ENCODE peak calls at places on chromosomes 2 and 18, in five cellular contexts. One of them, this sample, is unnamed.

GRCh38 chr2:66845307-66845706 is 410.4 kb downstream of the MEIS1 start:
- DNase-seq in Calu3: no peak
- DNase-seq in stimulated activated CD4-positive, alpha-beta T cell treated with anti-CD3 and anti-CD28 coated beads, Interleukin-12 subunit alpha, Interleukin-12 subunit beta, amount 100 ng/mL, for 24 hours: no peak
- DNase-seq in AG09319: no peak
- DNase-seq in frontal cortex: no peak
- DNase-seq in this sample: peak; percentile 85

GRCh38 chr2:172204762-172205161 is 102.1 kb upstream of the DLX2 start:
- DNase-seq in Calu3: no peak
- DNase-seq in stimulated activated CD4-positive, alpha-beta T cell treated with anti-CD3 and anti-CD28 coated beads, Interleukin-12 subunit alpha, Interleukin-12 subunit beta, amount 100 ng/mL, for 24 hours: no peak
- DNase-seq in AG09319: no peak
- DNase-seq in frontal cortex: no peak
- DNase-seq in this sample: no peak

GRCh38 chr2:23540804-23541360 is 155.9 kb downstream of the KLHL29 start:
- DNase-seq in Calu3: no peak
- DNase-seq in stimulated activated CD4-positive, alpha-beta T cell treated with anti-CD3 and anti-CD28 coated beads, Interleukin-12 subunit alpha, Interleukin-12 subunit beta, amount 100 ng/mL, for 24 hours: no peak
- DNase-seq in AG09319: no peak
- DNase-seq in frontal cortex: no peak
- DNase-seq in this sample: no peak

GRCh38 chr2:19933351-19933981 is 31.7 kb upstream of the TTC32 start:
- DNase-seq in Calu3: peak; percentile 32
- DNase-seq in stimulated activated CD4-positive, alpha-beta T cell treated with anti-CD3 and anti-CD28 coated beads, Interleukin-12 subunit alpha, Interleukin-12 subunit beta, amount 100 ng/mL, for 24 hours: no peak
- DNase-seq in AG09319: no peak
- DNase-seq in frontal cortex: no peak
- DNase-seq in this sample: peak; percentile 75

GRCh38 chr2:112332123-112332696 is 56.8 kb downstream of the ZC3H6 start:
- DNase-seq in Calu3: no peak
- DNase-seq in stimulated activated CD4-positive, alpha-beta T cell treated with anti-CD3 and anti-CD28 coated beads, Interleukin-12 subunit alpha, Interleukin-12 subunit beta, amount 100 ng/mL, for 24 hours: no peak
- DNase-seq in AG09319: no peak
- DNase-seq in frontal cortex: no peak
- DNase-seq in this sample: no peak

GRCh38 chr2:46967990-46968647 is 52.5 kb upstream of the MCFD2 start:
- DNase-seq in Calu3: peak; percentile 80
- DNase-seq in stimulated activated CD4-positive, alpha-beta T cell treated with anti-CD3 and anti-CD28 coated beads, Interleukin-12 subunit alpha, Interleukin-12 subunit beta, amount 100 ng/mL, for 24 hours: no peak
- DNase-seq in AG09319: peak; percentile 90
- DNase-seq in frontal cortex: no peak
- DNase-seq in this sample: peak; percentile 57

GRCh38 chr2:101983928-101984327 is 7.8 kb upstream of the IL1R2 start:
- DNase-seq in Calu3: no peak
- DNase-seq in stimulated activated CD4-positive, alpha-beta T cell treated with anti-CD3 and anti-CD28 coated beads, Interleukin-12 subunit alpha, Interleukin-12 subunit beta, amount 100 ng/mL, for 24 hours: no peak
- DNase-seq in AG09319: no peak
- DNase-seq in frontal cortex: peak; percentile 19
- DNase-seq in this sample: peak; percentile 22

GRCh38 chr2:137964066-137964858 is at the start of gene HNMT:
- DNase-seq in Calu3: peak; percentile 60
- DNase-seq in stimulated activated CD4-positive, alpha-beta T cell treated with anti-CD3 and anti-CD28 coated beads, Interleukin-12 subunit alpha, Interleukin-12 subunit beta, amount 100 ng/mL, for 24 hours: no peak
- DNase-seq in AG09319: peak; percentile 25
- DNase-seq in frontal cortex: no peak
- DNase-seq in this sample: peak; percentile 17

GRCh38 chr2:20231632-20232031 is 6.7 kb upstream of the SDC1 start:
- DNase-seq in Calu3: peak; percentile 93
- DNase-seq in stimulated activated CD4-positive, alpha-beta T cell treated with anti-CD3 and anti-CD28 coated beads, Interleukin-12 subunit alpha, Interleukin-12 subunit beta, amount 100 ng/mL, for 24 hours: no peak
- DNase-seq in AG09319: no peak
- DNase-seq in frontal cortex: no peak
- DNase-seq in this sample: no peak

GRCh38 chr2:119701352-119701751 is 22.4 kb downstream of the TMEM177 start:
- DNase-seq in Calu3: no peak
- DNase-seq in stimulated activated CD4-positive, alpha-beta T cell treated with anti-CD3 and anti-CD28 coated beads, Interleukin-12 subunit alpha, Interleukin-12 subunit beta, amount 100 ng/mL, for 24 hours: no peak
- DNase-seq in AG09319: no peak
- DNase-seq in frontal cortex: no peak
- DNase-seq in this sample: no peak

GRCh38 chr18:3192286-3192685 is 27.5 kb downstream of the MYOM1 start:
- DNase-seq in Calu3: no peak
- DNase-seq in stimulated activated CD4-positive, alpha-beta T cell treated with anti-CD3 and anti-CD28 coated beads, Interleukin-12 subunit alpha, Interleukin-12 subunit beta, amount 100 ng/mL, for 24 hours: no peak
- DNase-seq in AG09319: no peak
- DNase-seq in frontal cortex: no peak
- DNase-seq in this sample: no peak

GRCh38 chr2:66433945-66434678 is 813 bp upstream of the MEIS1 start:
- DNase-seq in Calu3: peak; percentile 66
- DNase-seq in stimulated activated CD4-positive, alpha-beta T cell treated with anti-CD3 and anti-CD28 coated beads, Interleukin-12 subunit alpha, Interleukin-12 subunit beta, amount 100 ng/mL, for 24 hours: no peak
- DNase-seq in AG09319: peak; percentile 47
- DNase-seq in frontal cortex: no peak
- DNase-seq in this sample: peak; percentile 83

GRCh38 chr18:59743561-59743960 is 46.3 kb upstream of the CCBE1 start:
- DNase-seq in Calu3: no peak
- DNase-seq in stimulated activated CD4-positive, alpha-beta T cell treated with anti-CD3 and anti-CD28 coated beads, Interleukin-12 subunit alpha, Interleukin-12 subunit beta, amount 100 ng/mL, for 24 hours: no peak
- DNase-seq in AG09319: no peak
- DNase-seq in frontal cortex: no peak
- DNase-seq in this sample: no peak

GRCh38 chr2:149585317-149585885 is 2.2 kb downstream of the MMADHC start:
- DNase-seq in Calu3: no peak
- DNase-seq in stimulated activated CD4-positive, alpha-beta T cell treated with anti-CD3 and anti-CD28 coated beads, Interleukin-12 subunit alpha, Interleukin-12 subunit beta, amount 100 ng/mL, for 24 hours: no peak
- DNase-seq in AG09319: no peak
- DNase-seq in frontal cortex: no peak
- DNase-seq in this sample: no peak

GRCh38 chr2:8447610-8448221 is 234.1 kb upstream of the ID2 start:
- DNase-seq in Calu3: no peak
- DNase-seq in stimulated activated CD4-positive, alpha-beta T cell treated with anti-CD3 and anti-CD28 coated beads, Interleukin-12 subunit alpha, Interleukin-12 subunit beta, amount 100 ng/mL, for 24 hours: no peak
- DNase-seq in AG09319: no peak
- DNase-seq in frontal cortex: no peak
- DNase-seq in this sample: no peak

GRCh38 chr2:177449159-177449558 is 56.6 kb downstream of the AGPS start:
- DNase-seq in Calu3: no peak
- DNase-seq in stimulated activated CD4-positive, alpha-beta T cell treated with anti-CD3 and anti-CD28 coated beads, Interleukin-12 subunit alpha, Interleukin-12 subunit beta, amount 100 ng/mL, for 24 hours: no peak
- DNase-seq in AG09319: no peak
- DNase-seq in frontal cortex: no peak
- DNase-seq in this sample: no peak

GRCh38 chr18:34600118-34600517 is 110.0 kb upstream of the DTNA start:
- DNase-seq in Calu3: no peak
- DNase-seq in stimulated activated CD4-positive, alpha-beta T cell treated with anti-CD3 and anti-CD28 coated beads, Interleukin-12 subunit alpha, Interleukin-12 subunit beta, amount 100 ng/mL, for 24 hours: no peak
- DNase-seq in AG09319: no peak
- DNase-seq in frontal cortex: no peak
- DNase-seq in this sample: no peak

GRCh38 chr2:241300000-241300399 is 15.5 kb downstream of the HDLBP start:
- DNase-seq in Calu3: no peak
- DNase-seq in stimulated activated CD4-positive, alpha-beta T cell treated with anti-CD3 and anti-CD28 coated beads, Interleukin-12 subunit alpha, Interleukin-12 subunit beta, amount 100 ng/mL, for 24 hours: no peak
- DNase-seq in AG09319: no peak
- DNase-seq in frontal cortex: no peak
- DNase-seq in this sample: no peak

GRCh38 chr18:27808678-27809077 is 368.3 kb downstream of the CDH2 start:
- DNase-seq in Calu3: no peak
- DNase-seq in stimulated activated CD4-positive, alpha-beta T cell treated with anti-CD3 and anti-CD28 coated beads, Interleukin-12 subunit alpha, Interleukin-12 subunit beta, amount 100 ng/mL, for 24 hours: no peak
- DNase-seq in AG09319: no peak
- DNase-seq in frontal cortex: no peak
- DNase-seq in this sample: no peak

GRCh38 chr18:12628706-12629702 is 28.9 kb downstream of the SPIRE1 start:
- DNase-seq in Calu3: no peak
- DNase-seq in stimulated activated CD4-positive, alpha-beta T cell treated with anti-CD3 and anti-CD28 coated beads, Interleukin-12 subunit alpha, Interleukin-12 subunit beta, amount 100 ng/mL, for 24 hours: no peak
- DNase-seq in AG09319: no peak
- DNase-seq in frontal cortex: no peak
- DNase-seq in this sample: peak; percentile 72

GRCh38 chr2:166329465-166329864 is 46.3 kb downstream of the SCN9A start:
- DNase-seq in Calu3: no peak
- DNase-seq in stimulated activated CD4-positive, alpha-beta T cell treated with anti-CD3 and anti-CD28 coated beads, Interleukin-12 subunit alpha, Interleukin-12 subunit beta, amount 100 ng/mL, for 24 hours: no peak
- DNase-seq in AG09319: no peak
- DNase-seq in frontal cortex: no peak
- DNase-seq in this sample: no peak

GRCh38 chr18:4126939-4127338 is 328.2 kb downstream of the DLGAP1 start:
- DNase-seq in Calu3: no peak
- DNase-seq in stimulated activated CD4-positive, alpha-beta T cell treated with anti-CD3 and anti-CD28 coated beads, Interleukin-12 subunit alpha, Interleukin-12 subunit beta, amount 100 ng/mL, for 24 hours: no peak
- DNase-seq in AG09319: no peak
- DNase-seq in frontal cortex: no peak
- DNase-seq in this sample: no peak

GRCh38 chr18:60277855-60278480 is 94.6 kb downstream of the MC4R start:
- DNase-seq in Calu3: no peak
- DNase-seq in stimulated activated CD4-positive, alpha-beta T cell treated with anti-CD3 and anti-CD28 coated beads, Interleukin-12 subunit alpha, Interleukin-12 subunit beta, amount 100 ng/mL, for 24 hours: no peak
- DNase-seq in AG09319: no peak
- DNase-seq in frontal cortex: no peak
- DNase-seq in this sample: peak; percentile 42

GRCh38 chr2:212005077-212005671 is 533.4 kb downstream of the ERBB4 start:
- DNase-seq in Calu3: peak; percentile 57
- DNase-seq in stimulated activated CD4-positive, alpha-beta T cell treated with anti-CD3 and anti-CD28 coated beads, Interleukin-12 subunit alpha, Interleukin-12 subunit beta, amount 100 ng/mL, for 24 hours: no peak
- DNase-seq in AG09319: no peak
- DNase-seq in frontal cortex: no peak
- DNase-seq in this sample: peak; percentile 83

GRCh38 chr18:79405781-79406575 is 10.2 kb downstream of the NFATC1 start:
- DNase-seq in Calu3: no peak
- DNase-seq in stimulated activated CD4-positive, alpha-beta T cell treated with anti-CD3 and anti-CD28 coated beads, Interleukin-12 subunit alpha, Interleukin-12 subunit beta, amount 100 ng/mL, for 24 hours: peak; percentile 66
- DNase-seq in AG09319: no peak
- DNase-seq in frontal cortex: no peak
- DNase-seq in this sample: no peak

GRCh38 chr2:46297546-46298271 is 502 bp downstream of the EPAS1 start:
- DNase-seq in Calu3: peak; percentile 81
- DNase-seq in stimulated activated CD4-positive, alpha-beta T cell treated with anti-CD3 and anti-CD28 coated beads, Interleukin-12 subunit alpha, Interleukin-12 subunit beta, amount 100 ng/mL, for 24 hours: no peak
- DNase-seq in AG09319: no peak
- DNase-seq in frontal cortex: peak; percentile 38
- DNase-seq in this sample: peak; percentile 1

GRCh38 chr2:98452396-98453027 is 7.9 kb downstream of the INPP4A start:
- DNase-seq in Calu3: no peak
- DNase-seq in stimulated activated CD4-positive, alpha-beta T cell treated with anti-CD3 and anti-CD28 coated beads, Interleukin-12 subunit alpha, Interleukin-12 subunit beta, amount 100 ng/mL, for 24 hours: no peak
- DNase-seq in AG09319: no peak
- DNase-seq in frontal cortex: no peak
- DNase-seq in this sample: no peak

GRCh38 chr2:27977623-27978312 is 87.2 kb downstream of the BABAM2 start:
- DNase-seq in Calu3: peak; percentile 20
- DNase-seq in stimulated activated CD4-positive, alpha-beta T cell treated with anti-CD3 and anti-CD28 coated beads, Interleukin-12 subunit alpha, Interleukin-12 subunit beta, amount 100 ng/mL, for 24 hours: no peak
- DNase-seq in AG09319: peak; percentile 55
- DNase-seq in frontal cortex: no peak
- DNase-seq in this sample: no peak

GRCh38 chr2:20728114-20728758 is 61.3 kb downstream of the GDF7 start:
- DNase-seq in Calu3: no peak
- DNase-seq in stimulated activated CD4-positive, alpha-beta T cell treated with anti-CD3 and anti-CD28 coated beads, Interleukin-12 subunit alpha, Interleukin-12 subunit beta, amount 100 ng/mL, for 24 hours: no peak
- DNase-seq in AG09319: no peak
- DNase-seq in frontal cortex: no peak
- DNase-seq in this sample: no peak

GRCh38 chr2:33529771-33530481 is 53.5 kb downstream of the RASGRP3 start:
- DNase-seq in Calu3: no peak
- DNase-seq in stimulated activated CD4-positive, alpha-beta T cell treated with anti-CD3 and anti-CD28 coated beads, Interleukin-12 subunit alpha, Interleukin-12 subunit beta, amount 100 ng/mL, for 24 hours: no peak
- DNase-seq in AG09319: peak; percentile 90
- DNase-seq in frontal cortex: no peak
- DNase-seq in this sample: peak; percentile 11

GRCh38 chr2:141439524-141439923 is 691.3 kb downstream of the LRP1B start:
- DNase-seq in Calu3: no peak
- DNase-seq in stimulated activated CD4-positive, alpha-beta T cell treated with anti-CD3 and anti-CD28 coated beads, Interleukin-12 subunit alpha, Interleukin-12 subunit beta, amount 100 ng/mL, for 24 hours: no peak
- DNase-seq in AG09319: no peak
- DNase-seq in frontal cortex: no peak
- DNase-seq in this sample: no peak

GRCh38 chr2:220143336-220143735 is 515.9 kb downstream of the SLC4A3 start:
- DNase-seq in Calu3: peak; percentile 11
- DNase-seq in stimulated activated CD4-positive, alpha-beta T cell treated with anti-CD3 and anti-CD28 coated beads, Interleukin-12 subunit alpha, Interleukin-12 subunit beta, amount 100 ng/mL, for 24 hours: no peak
- DNase-seq in AG09319: peak; percentile 19
- DNase-seq in frontal cortex: no peak
- DNase-seq in this sample: peak; percentile 58

GRCh38 chr2:105926960-105927678 is 182.4 kb downstream of the NCK2 start:
- DNase-seq in Calu3: peak; percentile 62
- DNase-seq in stimulated activated CD4-positive, alpha-beta T cell treated with anti-CD3 and anti-CD28 coated beads, Interleukin-12 subunit alpha, Interleukin-12 subunit beta, amount 100 ng/mL, for 24 hours: no peak
- DNase-seq in AG09319: no peak
- DNase-seq in frontal cortex: no peak
- DNase-seq in this sample: no peak

GRCh38 chr18:78150590-78150989 is 829.0 kb upstream of the SALL3 start:
- DNase-seq in Calu3: no peak
- DNase-seq in stimulated activated CD4-positive, alpha-beta T cell treated with anti-CD3 and anti-CD28 coated beads, Interleukin-12 subunit alpha, Interleukin-12 subunit beta, amount 100 ng/mL, for 24 hours: no peak
- DNase-seq in AG09319: no peak
- DNase-seq in frontal cortex: no peak
- DNase-seq in this sample: no peak

GRCh38 chr2:174675615-174676014 is 78.0 kb upstream of the WIPF1 start:
- DNase-seq in Calu3: no peak
- DNase-seq in stimulated activated CD4-positive, alpha-beta T cell treated with anti-CD3 and anti-CD28 coated beads, Interleukin-12 subunit alpha, Interleukin-12 subunit beta, amount 100 ng/mL, for 24 hours: no peak
- DNase-seq in AG09319: no peak
- DNase-seq in frontal cortex: no peak
- DNase-seq in this sample: no peak

GRCh38 chr18:46916551-46917107 is 678 bp downstream of the PIAS2 start:
- DNase-seq in Calu3: no peak
- DNase-seq in stimulated activated CD4-positive, alpha-beta T cell treated with anti-CD3 and anti-CD28 coated beads, Interleukin-12 subunit alpha, Interleukin-12 subunit beta, amount 100 ng/mL, for 24 hours: peak; percentile 19
- DNase-seq in AG09319: no peak
- DNase-seq in frontal cortex: no peak
- DNase-seq in this sample: peak; percentile 36